ENCODE peak calls at places on chromosomes 3 and 15, in ten cellular contexts. One of them, this sample, is unnamed.

GRCh38 chr15:80974914-80975313 is 14.7 kb downstream of the MESD start:
- DNase-seq in AG09309: no peak
- DNase-seq in nephron progenitor cell: no peak
- DNase-seq in mammary epithelial cell: no peak
- DNase-seq in Panc1: no peak
- DNase-seq in activated B cell treated with CpG ODN at 0.5 μM for 24 hours: no peak
- DNase-seq in cardiac fibroblast: no peak
- DNase-seq in endothelial cell: no peak
- DNase-seq in CD14-positive monocyte: no peak
- DNase-seq in astrocyte of the spinal cord: no peak
- DNase-seq in this sample: no peak

GRCh38 chr3:126835472-126836219 is 131.6 kb downstream of the CHCHD6 start:
- DNase-seq in AG09309: peak
- DNase-seq in nephron progenitor cell: no peak
- DNase-seq in mammary epithelial cell: peak
- DNase-seq in Panc1: no peak
- DNase-seq in activated B cell treated with CpG ODN at 0.5 μM for 24 hours: no peak
- DNase-seq in cardiac fibroblast: peak
- DNase-seq in endothelial cell: no peak
- DNase-seq in CD14-positive monocyte: no peak
- DNase-seq in astrocyte of the spinal cord: peak
- DNase-seq in this sample: no peak

GRCh38 chr3:65811050-65811766 is 227.5 kb downstream of the MAGI1 start:
- DNase-seq in AG09309: no peak
- DNase-seq in nephron progenitor cell: no peak
- DNase-seq in mammary epithelial cell: peak
- DNase-seq in Panc1: no peak
- DNase-seq in activated B cell treated with CpG ODN at 0.5 μM for 24 hours: no peak
- DNase-seq in cardiac fibroblast: peak
- DNase-seq in endothelial cell: no peak
- DNase-seq in CD14-positive monocyte: no peak
- DNase-seq in astrocyte of the spinal cord: peak
- DNase-seq in this sample: no peak

GRCh38 chr15:94840794-94841587 is 609.6 kb downstream of the MCTP2 start:
- DNase-seq in AG09309: no peak
- DNase-seq in nephron progenitor cell: no peak
- DNase-seq in mammary epithelial cell: peak
- DNase-seq in Panc1: no peak
- DNase-seq in activated B cell treated with CpG ODN at 0.5 μM for 24 hours: no peak
- DNase-seq in cardiac fibroblast: peak
- DNase-seq in endothelial cell: no peak
- DNase-seq in CD14-positive monocyte: no peak
- DNase-seq in astrocyte of the spinal cord: peak
- DNase-seq in this sample: no peak

GRCh38 chr15:101024111-101024695 is 105.0 kb downstream of the LRRK1 start:
- DNase-seq in AG09309: no peak
- DNase-seq in nephron progenitor cell: no peak
- DNase-seq in mammary epithelial cell: no peak
- DNase-seq in Panc1: no peak
- DNase-seq in activated B cell treated with CpG ODN at 0.5 μM for 24 hours: no peak
- DNase-seq in cardiac fibroblast: peak
- DNase-seq in endothelial cell: no peak
- DNase-seq in CD14-positive monocyte: no peak
- DNase-seq in astrocyte of the spinal cord: peak
- DNase-seq in this sample: no peak

GRCh38 chr3:120144267-120144666 is 50.0 kb upstream of the GSK3B start:
- DNase-seq in AG09309: no peak
- DNase-seq in nephron progenitor cell: no peak
- DNase-seq in mammary epithelial cell: peak
- DNase-seq in Panc1: no peak
- DNase-seq in activated B cell treated with CpG ODN at 0.5 μM for 24 hours: no peak
- DNase-seq in cardiac fibroblast: peak
- DNase-seq in endothelial cell: no peak
- DNase-seq in CD14-positive monocyte: no peak
- DNase-seq in astrocyte of the spinal cord: peak
- DNase-seq in this sample: no peak

GRCh38 chr15:57251941-57252340 is 124.4 kb upstream of the CGNL1 start:
- DNase-seq in AG09309: peak
- DNase-seq in nephron progenitor cell: no peak
- DNase-seq in mammary epithelial cell: no peak
- DNase-seq in Panc1: no peak
- DNase-seq in activated B cell treated with CpG ODN at 0.5 μM for 24 hours: no peak
- DNase-seq in cardiac fibroblast: peak
- DNase-seq in endothelial cell: no peak
- DNase-seq in CD14-positive monocyte: no peak
- DNase-seq in astrocyte of the spinal cord: peak
- DNase-seq in this sample: no peak

GRCh38 chr3:107217161-107217560 is 160.1 kb upstream of the CCDC54 start:
- DNase-seq in AG09309: peak
- DNase-seq in nephron progenitor cell: no peak
- DNase-seq in mammary epithelial cell: peak
- DNase-seq in Panc1: no peak
- DNase-seq in activated B cell treated with CpG ODN at 0.5 μM for 24 hours: no peak
- DNase-seq in cardiac fibroblast: peak
- DNase-seq in endothelial cell: no peak
- DNase-seq in CD14-positive monocyte: no peak
- DNase-seq in astrocyte of the spinal cord: peak
- DNase-seq in this sample: no peak

GRCh38 chr3:138861755-138862333 is 27.1 kb upstream of the PIK3CB start:
- DNase-seq in AG09309: no peak
- DNase-seq in nephron progenitor cell: no peak
- DNase-seq in mammary epithelial cell: peak
- DNase-seq in Panc1: no peak
- DNase-seq in activated B cell treated with CpG ODN at 0.5 μM for 24 hours: no peak
- DNase-seq in cardiac fibroblast: peak
- DNase-seq in endothelial cell: peak
- DNase-seq in CD14-positive monocyte: no peak
- DNase-seq in astrocyte of the spinal cord: peak
- DNase-seq in this sample: no peak

GRCh38 chr15:101240364-101240763 is 11.5 kb downstream of the CHSY1 start:
- DNase-seq in AG09309: peak
- DNase-seq in nephron progenitor cell: no peak
- DNase-seq in mammary epithelial cell: no peak
- DNase-seq in Panc1: no peak
- DNase-seq in activated B cell treated with CpG ODN at 0.5 μM for 24 hours: no peak
- DNase-seq in cardiac fibroblast: peak
- DNase-seq in endothelial cell: no peak
- DNase-seq in CD14-positive monocyte: no peak
- DNase-seq in astrocyte of the spinal cord: no peak
- DNase-seq in this sample: no peak

GRCh38 chr3:143586565-143586964 is 261.7 kb downstream of the SLC9A9 start:
- DNase-seq in AG09309: peak
- DNase-seq in nephron progenitor cell: no peak
- DNase-seq in mammary epithelial cell: peak
- DNase-seq in Panc1: no peak
- DNase-seq in activated B cell treated with CpG ODN at 0.5 μM for 24 hours: no peak
- DNase-seq in cardiac fibroblast: peak
- DNase-seq in endothelial cell: no peak
- DNase-seq in CD14-positive monocyte: no peak
- DNase-seq in astrocyte of the spinal cord: peak
- DNase-seq in this sample: no peak

GRCh38 chr15:90121086-90121485 is 18.8 kb upstream of the IDH2 start:
- DNase-seq in AG09309: no peak
- DNase-seq in nephron progenitor cell: no peak
- DNase-seq in mammary epithelial cell: no peak
- DNase-seq in Panc1: no peak
- DNase-seq in activated B cell treated with CpG ODN at 0.5 μM for 24 hours: no peak
- DNase-seq in cardiac fibroblast: no peak
- DNase-seq in endothelial cell: no peak
- DNase-seq in CD14-positive monocyte: no peak
- DNase-seq in astrocyte of the spinal cord: no peak
- DNase-seq in this sample: no peak

GRCh38 chr3:53890726-53891499 is 746 bp downstream of the SELENOK start:
- DNase-seq in AG09309: no peak
- DNase-seq in nephron progenitor cell: no peak
- DNase-seq in mammary epithelial cell: peak
- DNase-seq in Panc1: no peak
- DNase-seq in activated B cell treated with CpG ODN at 0.5 μM for 24 hours: no peak
- DNase-seq in cardiac fibroblast: peak
- DNase-seq in endothelial cell: no peak
- DNase-seq in CD14-positive monocyte: no peak
- DNase-seq in astrocyte of the spinal cord: peak
- DNase-seq in this sample: no peak

GRCh38 chr3:196454935-196455334 is 22.7 kb upstream of the UBXN7 start:
- DNase-seq in AG09309: peak
- DNase-seq in nephron progenitor cell: no peak
- DNase-seq in mammary epithelial cell: no peak
- DNase-seq in Panc1: no peak
- DNase-seq in activated B cell treated with CpG ODN at 0.5 μM for 24 hours: no peak
- DNase-seq in cardiac fibroblast: peak
- DNase-seq in endothelial cell: no peak
- DNase-seq in CD14-positive monocyte: no peak
- DNase-seq in astrocyte of the spinal cord: peak
- DNase-seq in this sample: no peak

GRCh38 chr15:28984421-28985375 is 98.9 kb downstream of the APBA2 start:
- DNase-seq in AG09309: no peak
- DNase-seq in nephron progenitor cell: peak
- DNase-seq in mammary epithelial cell: no peak
- DNase-seq in Panc1: no peak
- DNase-seq in activated B cell treated with CpG ODN at 0.5 μM for 24 hours: no peak
- DNase-seq in cardiac fibroblast: peak
- DNase-seq in endothelial cell: no peak
- DNase-seq in CD14-positive monocyte: no peak
- DNase-seq in astrocyte of the spinal cord: peak
- DNase-seq in this sample: no peak

GRCh38 chr3:196193738-196194541 is 17.3 kb downstream of the ZDHHC19 start:
- DNase-seq in AG09309: no peak
- DNase-seq in nephron progenitor cell: no peak
- DNase-seq in mammary epithelial cell: no peak
- DNase-seq in Panc1: no peak
- DNase-seq in activated B cell treated with CpG ODN at 0.5 μM for 24 hours: no peak
- DNase-seq in cardiac fibroblast: peak
- DNase-seq in endothelial cell: no peak
- DNase-seq in CD14-positive monocyte: peak
- DNase-seq in astrocyte of the spinal cord: no peak
- DNase-seq in this sample: no peak

GRCh38 chr3:53109822-53110771 is 20.1 kb downstream of the RFT1 start:
- DNase-seq in AG09309: peak
- DNase-seq in nephron progenitor cell: no peak
- DNase-seq in mammary epithelial cell: no peak
- DNase-seq in Panc1: no peak
- DNase-seq in activated B cell treated with CpG ODN at 0.5 μM for 24 hours: no peak
- DNase-seq in cardiac fibroblast: peak
- DNase-seq in endothelial cell: peak
- DNase-seq in CD14-positive monocyte: peak
- DNase-seq in astrocyte of the spinal cord: peak
- DNase-seq in this sample: no peak

GRCh38 chr3:44721231-44722102 is 8.0 kb upstream of the ZNF501 start:
- DNase-seq in AG09309: no peak
- DNase-seq in nephron progenitor cell: no peak
- DNase-seq in mammary epithelial cell: peak
- DNase-seq in Panc1: no peak
- DNase-seq in activated B cell treated with CpG ODN at 0.5 μM for 24 hours: no peak
- DNase-seq in cardiac fibroblast: peak
- DNase-seq in endothelial cell: no peak
- DNase-seq in CD14-positive monocyte: no peak
- DNase-seq in astrocyte of the spinal cord: peak
- DNase-seq in this sample: no peak

DNA sequence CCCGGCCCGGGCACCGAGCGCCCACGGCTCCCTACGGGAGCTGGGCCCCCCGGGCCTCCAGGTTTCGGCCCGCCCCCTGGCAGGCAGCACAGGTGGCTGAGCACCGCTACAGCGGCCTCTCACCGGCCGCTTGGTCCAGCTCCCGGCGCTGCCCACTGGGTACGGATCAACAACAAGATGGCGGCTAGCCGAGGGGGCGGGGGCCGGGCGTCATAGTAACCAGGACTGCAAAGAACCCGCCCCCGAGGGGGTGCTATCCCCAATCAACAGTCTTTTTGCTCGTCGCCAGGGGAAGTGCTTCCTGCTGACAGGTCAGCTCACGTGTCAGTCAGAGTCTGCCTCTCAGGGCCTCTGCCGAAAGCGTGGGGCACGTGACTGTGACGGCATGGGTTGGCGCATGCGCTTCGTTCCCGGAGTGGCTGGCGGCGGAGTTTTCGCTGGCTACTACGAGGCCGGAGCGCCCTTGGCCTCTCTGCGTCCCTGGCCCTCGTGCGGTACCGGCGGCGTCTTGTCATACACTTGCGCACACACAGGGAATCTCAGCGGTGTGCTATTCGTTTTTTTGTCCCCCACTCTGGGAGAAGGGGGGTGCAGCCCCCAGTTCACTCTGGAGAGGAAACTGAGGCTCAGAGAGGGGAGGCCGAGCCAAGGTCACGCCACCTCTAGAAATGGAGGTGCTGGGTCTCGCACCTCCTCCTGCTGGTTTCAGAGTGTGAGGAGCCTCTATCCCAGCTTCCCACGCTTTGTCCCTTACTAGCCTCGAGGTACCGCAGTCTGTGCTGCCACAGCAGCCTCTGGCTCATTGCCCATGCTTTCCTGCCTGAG is at the start of gene IP6K1:
- DNase-seq in AG09309: peak
- DNase-seq in nephron progenitor cell: peak
- DNase-seq in mammary epithelial cell: peak
- DNase-seq in Panc1: peak
- DNase-seq in activated B cell treated with CpG ODN at 0.5 μM for 24 hours: peak
- DNase-seq in cardiac fibroblast: peak
- DNase-seq in endothelial cell: peak
- DNase-seq in CD14-positive monocyte: peak
- DNase-seq in astrocyte of the spinal cord: peak
- DNase-seq in this sample: peak
- TF ChIP-seq CTCF in AG09309: no peak
- TF ChIP-seq CTCF in nephron progenitor cell: no peak
- TF ChIP-seq CTCF in mammary epithelial cell: no peak
- TF ChIP-seq CTCF in Panc1: no peak
- TF ChIP-seq CTCF in activated B cell treated with CpG ODN at 0.5 μM for 24 hours: no peak
- TF ChIP-seq CTCF in cardiac fibroblast: no peak
- TF ChIP-seq CTCF in endothelial cell: no peak
- TF ChIP-seq CTCF in CD14-positive monocyte: no peak
- TF ChIP-seq CTCF in astrocyte of the spinal cord: no peak
- TF ChIP-seq CTCF in this sample: no peak

GRCh38 chr3:112304611-112305010 is 10.6 kb upstream of the SLC9C1 start:
- DNase-seq in AG09309: no peak
- DNase-seq in nephron progenitor cell: no peak
- DNase-seq in mammary epithelial cell: no peak
- DNase-seq in Panc1: no peak
- DNase-seq in activated B cell treated with CpG ODN at 0.5 μM for 24 hours: no peak
- DNase-seq in cardiac fibroblast: peak
- DNase-seq in endothelial cell: peak
- DNase-seq in CD14-positive monocyte: no peak
- DNase-seq in astrocyte of the spinal cord: peak
- DNase-seq in this sample: no peak
- TF ChIP-seq CTCF in AG09309: peak
- TF ChIP-seq CTCF in nephron progenitor cell: no peak
- TF ChIP-seq CTCF in mammary epithelial cell: peak
- TF ChIP-seq CTCF in Panc1: no peak
- TF ChIP-seq CTCF in activated B cell treated with CpG ODN at 0.5 μM for 24 hours: no peak
- TF ChIP-seq CTCF in cardiac fibroblast: peak
- TF ChIP-seq CTCF in endothelial cell: peak
- TF ChIP-seq CTCF in CD14-positive monocyte: no peak
- TF ChIP-seq CTCF in astrocyte of the spinal cord: peak
- TF ChIP-seq CTCF in this sample: no peak

GRCh38 chr15:48914717-48915116 is 36.8 kb downstream of the EID1 start:
- DNase-seq in AG09309: no peak
- DNase-seq in nephron progenitor cell: no peak
- DNase-seq in mammary epithelial cell: no peak
- DNase-seq in Panc1: no peak
- DNase-seq in activated B cell treated with CpG ODN at 0.5 μM for 24 hours: no peak
- DNase-seq in cardiac fibroblast: no peak
- DNase-seq in endothelial cell: no peak
- DNase-seq in CD14-positive monocyte: no peak
- DNase-seq in astrocyte of the spinal cord: no peak
- DNase-seq in this sample: no peak
- TF ChIP-seq CTCF in AG09309: no peak
- TF ChIP-seq CTCF in nephron progenitor cell: no peak
- TF ChIP-seq CTCF in mammary epithelial cell: no peak
- TF ChIP-seq CTCF in Panc1: peak
- TF ChIP-seq CTCF in activated B cell treated with CpG ODN at 0.5 μM for 24 hours: no peak
- TF ChIP-seq CTCF in cardiac fibroblast: no peak
- TF ChIP-seq CTCF in endothelial cell: no peak
- TF ChIP-seq CTCF in CD14-positive monocyte: no peak
- TF ChIP-seq CTCF in astrocyte of the spinal cord: no peak
- TF ChIP-seq CTCF in this sample: no peak

GRCh38 chr3:185347392-185347791 is 15.5 kb upstream of the MAP3K13 start:
- DNase-seq in AG09309: no peak
- DNase-seq in nephron progenitor cell: no peak
- DNase-seq in mammary epithelial cell: no peak
- DNase-seq in Panc1: no peak
- DNase-seq in activated B cell treated with CpG ODN at 0.5 μM for 24 hours: no peak
- DNase-seq in cardiac fibroblast: no peak
- DNase-seq in endothelial cell: no peak
- DNase-seq in CD14-positive monocyte: no peak
- DNase-seq in astrocyte of the spinal cord: no peak
- DNase-seq in this sample: no peak
- TF ChIP-seq CTCF in AG09309: no peak
- TF ChIP-seq CTCF in nephron progenitor cell: no peak
- TF ChIP-seq CTCF in mammary epithelial cell: no peak
- TF ChIP-seq CTCF in Panc1: peak
- TF ChIP-seq CTCF in activated B cell treated with CpG ODN at 0.5 μM for 24 hours: no peak
- TF ChIP-seq CTCF in cardiac fibroblast: no peak
- TF ChIP-seq CTCF in endothelial cell: no peak
- TF ChIP-seq CTCF in CD14-positive monocyte: no peak
- TF ChIP-seq CTCF in astrocyte of the spinal cord: no peak
- TF ChIP-seq CTCF in this sample: peak